ENCODE peak calls at places on chromosomes 6 and 20, in ten cellular contexts. A is kidney; P is CD8-positive, alpha-beta memory T cell; W is CD4-positive, CD25-positive, alpha-beta regulatory T cell; M is tibial artery; U is ascending aorta; H is HepG2; D is CD8-positive, alpha-beta T cell; B is pancreas; C is ovary. O is an unnamed sample. For H3K9me3, the result is how much of the 10 kb centered on the place peaks cover.

GRCh38 chr20:956330-956951 is 40.3 kb upstream of the ANGPT4 start:
- DNase-seq in A (peak), P (peak), W (peak), M (peak), U (no peak), H (peak), D (peak), B (peak), C (peak), O (peak)

GRCh38 chr6:113594726-113595125 is 262.4 kb upstream of the MARCKS start:
- DNase-seq in A (no peak), P (no peak), W (no peak), M (no peak), U (no peak), H (peak), D (no peak), B (no peak), C (no peak), O (no peak)

GRCh38 chr6:42891199-42891722 is 11.8 kb downstream of the RPL7L1 start:
- DNase-seq in A (no peak), P (no peak), W (no peak), M (no peak), U (no peak), H (no peak), D (no peak), B (no peak), C (no peak), O (no peak)

GRCh38 chr6:63305278-63305677 is 14.5 kb downstream of the LGSN start:
- DNase-seq in A (no peak), P (no peak), W (no peak), M (no peak), U (no peak), H (no peak), D (no peak), B (no peak), C (no peak), O (peak)

GRCh38 chr6:113819169-113819830 is 37.8 kb upstream of the MARCKS start:
- DNase-seq in A (no peak), P (no peak), W (no peak), M (no peak), U (no peak), H (no peak), D (no peak), B (peak), C (no peak), O (peak)

GRCh38 chr6:144493035-144493910 is 208.1 kb downstream of the UTRN start:
- DNase-seq in A (no peak), P (no peak), W (no peak), M (no peak), U (no peak), H (no peak), D (no peak), B (no peak), C (no peak), O (no peak)

GRCh38 chr6:47669684-47670515 is 28.5 kb upstream of the ADGRF4 start:
- DNase-seq in A (no peak), P (no peak), W (no peak), M (no peak), U (no peak), H (no peak), D (no peak), B (no peak), C (no peak), O (no peak)

GRCh38 chr6:81561731-81562130 is 190.8 kb downstream of the TENT5A start:
- DNase-seq in A (no peak), P (no peak), W (no peak), M (no peak), U (no peak), H (no peak), D (no peak), B (no peak), C (no peak), O (no peak)

GRCh38 chr6:83270971-83271714 is 78.0 kb downstream of the RWDD2A start:
- DNase-seq in A (no peak), P (no peak), W (no peak), M (no peak), U (no peak), H (no peak), D (no peak), B (no peak), C (no peak), O (no peak)

GRCh38 chr6:134035823-134036296 is 16.6 kb downstream of the SLC2A12 start:
- DNase-seq in A (no peak), P (no peak), W (no peak), M (no peak), U (no peak), H (peak), D (no peak), B (no peak), C (no peak), O (peak)

GRCh38 chr6:128032047-128032446 is 131.2 kb upstream of the THEMIS start:
- DNase-seq in A (no peak), P (no peak), W (no peak), M (no peak), U (no peak), H (no peak), D (no peak), B (no peak), C (no peak), O (no peak)

GRCh38 chr20:19943021-19943659 is 74.0 kb upstream of the NAA20 start:
- DNase-seq in A (no peak), P (no peak), W (no peak), M (no peak), U (no peak), H (no peak), D (no peak), B (no peak), C (no peak), O (no peak)

GRCh38 chr6:7523922-7524321 is 17.5 kb upstream of the DSP start:
- DNase-seq in A (no peak), P (no peak), W (no peak), M (no peak), U (no peak), H (no peak), D (no peak), B (no peak), C (no peak), O (no peak)

GRCh38 chr6:111573892-111574800 is 31.5 kb downstream of the TRAF3IP2 start:
- DNase-seq in A (no peak), P (no peak), W (no peak), M (no peak), U (no peak), H (no peak), D (no peak), B (no peak), C (no peak), O (no peak)

GRCh38 chr6:35552285-35552917 is 39.7 kb upstream of the TULP1 start:
- DNase-seq in A (peak), P (peak), W (peak), M (no peak), U (no peak), H (peak), D (peak), B (peak), C (no peak), O (peak)

GRCh38 chr6:43077981-43078411 is 1.9 kb downstream of the PTK7 start:
- DNase-seq in A (peak), P (no peak), W (no peak), M (no peak), U (no peak), H (no peak), D (no peak), B (no peak), C (no peak), O (no peak)

GRCh38 chr6:35427851-35428321 is 24.3 kb upstream of the FANCE start:
- DNase-seq in A (no peak), P (no peak), W (no peak), M (no peak), U (no peak), H (no peak), D (no peak), B (no peak), C (no peak), O (no peak)

GRCh38 chr6:125477849-125478248 is 176.1 kb upstream of the HDDC2 start:
- DNase-seq in A (no peak), P (no peak), W (no peak), M (no peak), U (no peak), H (no peak), D (no peak), B (no peak), C (no peak), O (no peak)

GRCh38 chr6:160357088-160357487 is 8.9 kb downstream of the SLC22A3 start:
- DNase-seq in A (no peak), P (no peak), W (no peak), M (no peak), U (no peak), H (peak), D (no peak), B (no peak), C (no peak), O (no peak)

GRCh38 chr6:105992315-105992961 is 93.7 kb upstream of the PRDM1 start:
- DNase-seq in A (peak), P (peak), W (peak), M (peak), U (no peak), H (peak), D (peak), B (peak), C (peak), O (peak)

GRCh38 chr6:36436466-36436865 is 6.2 kb downstream of the PXT1 start:
- DNase-seq in A (no peak), P (no peak), W (no peak), M (no peak), U (no peak), H (no peak), D (no peak), B (no peak), C (no peak), O (no peak)

GRCh38 chr6:91704531-91704930 is 1117.7 kb upstream of the MAP3K7 start:
- DNase-seq in A (no peak), P (no peak), W (no peak), M (no peak), U (no peak), H (no peak), D (no peak), B (no peak), C (no peak), O (no peak)

GRCh38 chr20:44576297-44576696 is 6.1 kb upstream of the PKIG start:
- DNase-seq in A (no peak), P (no peak), W (peak), M (no peak), U (no peak), H (peak), D (no peak), B (no peak), C (no peak), O (no peak)

GRCh38 chr6:155628315-155628714 is 172.7 kb upstream of the NOX3 start:
- DNase-seq in A (no peak), P (no peak), W (peak), M (no peak), U (no peak), H (no peak), D (no peak), B (no peak), C (no peak), O (no peak)

GRCh38 chr6:41392249-41392648 is 56.8 kb downstream of the NCR2 start:
- DNase-seq in A (no peak), P (no peak), W (no peak), M (no peak), U (no peak), H (no peak), D (no peak), B (no peak), C (no peak), O (no peak)

GRCh38 chr6:21856096-21856825 is 262.7 kb downstream of the SOX4 start:
- DNase-seq in A (no peak), P (no peak), W (no peak), M (no peak), U (no peak), H (no peak), D (no peak), B (no peak), C (no peak), O (no peak)

GRCh38 chr20:47150403-47151152 is 205.9 kb downstream of the ZMYND8 start:
- DNase-seq in A (no peak), P (no peak), W (peak), M (peak), U (peak), H (peak), D (no peak), B (no peak), C (no peak), O (peak)

GRCh38 chr6:54598787-54599309 is 247.7 kb upstream of the FAM83B start:
- DNase-seq in A (no peak), P (no peak), W (no peak), M (no peak), U (no peak), H (no peak), D (no peak), B (no peak), C (no peak), O (no peak)

GRCh38 chr6:73451166-73452106 is 661 bp downstream of the CGAS start:
- DNase-seq in A (peak), P (peak), W (peak), M (peak), U (no peak), H (no peak), D (no peak), B (peak), C (peak), O (peak)

GRCh38 chr6:57257911-57258541 is 35.9 kb upstream of the RAB23 start:
- DNase-seq in A (no peak), P (no peak), W (no peak), M (no peak), U (no peak), H (no peak), D (no peak), B (no peak), C (no peak), O (no peak)

GRCh38 chr6:162099685-162100084 is 627.9 kb downstream of the PRKN start:
- DNase-seq in A (no peak), P (no peak), W (no peak), M (no peak), U (no peak), H (peak), D (no peak), B (no peak), C (no peak), O (no peak)

GRCh38 chr6:83065511-83066192 is at the start of gene UBE3D:
- DNase-seq in A (peak), P (peak), W (peak), M (peak), U (peak), H (peak), D (peak), B (peak), C (peak), O (peak)

GRCh38 chr6:33061987-33062386 is 11.5 kb downstream of the HLA-DPA1 start:
- DNase-seq in A (no peak), P (no peak), W (no peak), M (no peak), U (no peak), H (no peak), D (no peak), B (no peak), C (no peak), O (no peak)

GRCh38 chr6:103273048-103273447 is 1586.7 kb downstream of the HACE1 start:
- DNase-seq in A (no peak), P (no peak), W (no peak), M (no peak), U (no peak), H (peak), D (no peak), B (no peak), C (no peak), O (no peak)

DNA sequence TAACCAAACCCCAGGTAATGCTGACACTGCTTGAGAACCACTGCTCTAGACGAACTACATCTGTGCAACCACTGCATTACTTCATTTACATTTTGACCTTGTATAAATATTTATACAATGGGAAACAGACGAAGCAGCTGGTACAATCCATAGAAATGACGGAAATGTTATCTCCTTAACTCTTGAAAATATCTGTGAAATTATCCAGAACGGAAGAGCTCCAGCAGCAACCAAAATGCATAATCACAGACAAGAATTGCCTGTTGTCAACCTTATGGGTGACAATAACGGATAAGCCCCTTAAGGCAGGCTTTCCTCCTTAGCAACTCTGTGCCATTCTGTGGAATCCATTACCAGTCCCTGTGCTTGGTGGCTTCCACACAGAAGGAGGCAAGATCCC is 115.4 kb downstream of the DTNBP1 start:
- DNase-seq in A (no peak), P (no peak), W (no peak), M (no peak), U (no peak), H (no peak), D (no peak), B (no peak), C (no peak), O (no peak)
- H3K9me3 ChIP-seq in A (under half), P (under half), W (under half), M (under half), U (under half), H (under half), D (under half), B (under half), C (under half), O (under half)

GRCh38 chr6:167400482-167401138 is 75.7 kb downstream of the TTLL2 start:
- DNase-seq in A (peak), P (no peak), W (no peak), M (no peak), U (no peak), H (no peak), D (no peak), B (no peak), C (no peak), O (peak)
- H3K9me3 ChIP-seq in A (under half), P (under half), W (under half), M (under half), U (under half), H (under half), D (under half), B (under half), C (under half), O (under half)

GRCh38 chr6:121641158-121641557 is 205.7 kb downstream of the GJA1 start:
- DNase-seq in A (no peak), P (no peak), W (no peak), M (no peak), U (no peak), H (no peak), D (no peak), B (no peak), C (no peak), O (no peak)

GRCh38 chr6:121639041-121639440 is 203.6 kb downstream of the GJA1 start:
- DNase-seq in A (no peak), P (no peak), W (no peak), M (no peak), U (no peak), H (no peak), D (no peak), B (no peak), C (no peak), O (no peak)

GRCh38 chr6:121633309-121633708 is 197.9 kb downstream of the GJA1 start:
- DNase-seq in A (no peak), P (no peak), W (no peak), M (no peak), U (no peak), H (no peak), D (no peak), B (no peak), C (no peak), O (no peak)

GRCh38 chr6:121630716-121631115 is 195.3 kb downstream of the GJA1 start:
- DNase-seq in A (no peak), P (no peak), W (no peak), M (no peak), U (no peak), H (no peak), D (no peak), B (no peak), C (no peak), O (no peak)

GRCh38 chr6:121635355-121635754 is 199.9 kb downstream of the GJA1 start:
- DNase-seq in A (no peak), P (no peak), W (no peak), M (no peak), U (no peak), H (no peak), D (no peak), B (no peak), C (no peak), O (no peak)
- H3K9me3 ChIP-seq in A (under half), P (under half), W (under half), M (under half), U (under half), H (under half), D (under half), B (under half), C (under half), O (under half)

GRCh38 chr6:917939-918338 is 225.0 kb upstream of the EXOC2 start:
- DNase-seq in A (no peak), P (no peak), W (no peak), M (no peak), U (no peak), H (no peak), D (no peak), B (no peak), C (no peak), O (no peak)
- H3K9me3 ChIP-seq in A (under half), P (under half), W (under half), M (under half), U (under half), H (under half), D (under half), B (under half), C (under half), O (under half)

GRCh38 chr20:59861389-59861788 is 72.0 kb downstream of the SYCP2 start:
- DNase-seq in A (no peak), P (no peak), W (no peak), M (no peak), U (no peak), H (no peak), D (no peak), B (no peak), C (no peak), O (no peak)
- H3K9me3 ChIP-seq in A (under half), P (under half), W (under half), M (under half), U (under half), H (under half), D (under half), B (under half), C (under half), O (under half)

GRCh38 chr20:59776626-59777320 is 156.7 kb downstream of the SYCP2 start:
- DNase-seq in A (no peak), P (no peak), W (no peak), M (no peak), U (no peak), H (no peak), D (no peak), B (no peak), C (no peak), O (peak)

GRCh38 chr20:59777321-59777705 is 156.1 kb downstream of the SYCP2 start:
- DNase-seq in A (no peak), P (no peak), W (no peak), M (no peak), U (no peak), H (no peak), D (no peak), B (no peak), C (no peak), O (peak)

GRCh38 chr20:59777814-59778575 is 155.4 kb downstream of the SYCP2 start:
- DNase-seq in A (no peak), P (no peak), W (no peak), M (no peak), U (no peak), H (no peak), D (no peak), B (no peak), C (no peak), O (peak)

GRCh38 chr20:59775221-59776055 is 158.0 kb downstream of the SYCP2 start:
- DNase-seq in A (no peak), P (no peak), W (no peak), M (no peak), U (no peak), H (no peak), D (no peak), B (no peak), C (no peak), O (peak)

GRCh38 chr20:59776059-59776603 is 157.3 kb downstream of the SYCP2 start:
- DNase-seq in A (no peak), P (no peak), W (no peak), M (no peak), U (no peak), H (no peak), D (no peak), B (no peak), C (no peak), O (peak)
- H3K9me3 ChIP-seq in A (under half), P (under half), W (under half), M (under half), U (under half), H (under half), D (under half), B (under half), C (under half), O (under half)

GRCh38 chr20:59794555-59794954 is 138.9 kb downstream of the SYCP2 start:
- DNase-seq in A (no peak), P (no peak), W (no peak), M (no peak), U (no peak), H (no peak), D (no peak), B (no peak), C (no peak), O (no peak)
- H3K9me3 ChIP-seq in A (under half), P (under half), W (under half), M (under half), U (under half), H (under half), D (under half), B (under half), C (under half), O (under half)

GRCh38 chr6:152147269-152147668 is 339.8 kb downstream of the ESR1 start:
- DNase-seq in A (no peak), P (no peak), W (no peak), M (no peak), U (no peak), H (no peak), D (no peak), B (no peak), C (no peak), O (no peak)
- H3K9me3 ChIP-seq in A (under half), P (under half), W (under half), M (under half), U (under half), H (under half), D (under half), B (under half), C (under half), O (under half)

GRCh38 chr6:119683022-119683421 is 333.5 kb upstream of the MAN1A1 start:
- DNase-seq in A (no peak), P (no peak), W (no peak), M (no peak), U (no peak), H (no peak), D (no peak), B (no peak), C (no peak), O (no peak)

GRCh38 chr6:119686240-119686639 is 336.7 kb upstream of the MAN1A1 start:
- DNase-seq in A (no peak), P (no peak), W (no peak), M (no peak), U (no peak), H (no peak), D (no peak), B (no peak), C (no peak), O (no peak)

DNA sequence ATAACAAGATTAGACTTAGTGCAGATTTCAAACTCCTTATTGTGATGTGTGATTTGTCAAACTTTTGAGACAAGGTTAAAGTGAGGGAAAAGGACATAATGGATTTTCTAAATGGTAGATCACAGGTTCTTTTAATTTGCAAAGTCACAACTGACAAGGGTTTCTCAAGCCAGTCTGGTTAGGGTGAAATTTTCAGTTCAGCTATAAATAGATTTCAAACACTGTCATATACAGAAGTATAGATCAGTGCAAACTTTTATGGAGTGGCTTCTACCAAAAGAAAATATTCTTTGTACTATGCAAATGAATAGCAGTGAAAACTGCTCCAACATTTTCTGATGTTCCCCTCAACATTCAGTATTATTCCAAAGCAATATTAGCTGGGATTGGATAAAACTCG is 337.1 kb upstream of the MAN1A1 start:
- DNase-seq in A (no peak), P (no peak), W (no peak), M (no peak), U (no peak), H (no peak), D (no peak), B (no peak), C (no peak), O (no peak)
- H3K9me3 ChIP-seq in A (under half), P (under half), W (under half), M (under half), U (under half), H (under half), D (under half), B (under half), C (under half), O (under half)